ENCODE peak calls at places on chromosomes 2 and 18, in four cellular contexts. L is fibroblast of lung, K is coronary artery, V is stomach. N is an unnamed sample.

GRCh38 chr2:57759822-57760300 is 286.7 kb upstream of the VRK2 start:
- DNase-seq in L (peak; percentile 73), V (peak; percentile 86), K (peak; percentile 86), N (peak; percentile 65)

GRCh38 chr18:56721491-56721890 is 70.3 kb downstream of the WDR7 start:
- DNase-seq in V (no peak), K (no peak), L (no peak), N (no peak)

GRCh38 chr2:236163483-236164200 is 4.5 kb downstream of the GBX2 start:
- DNase-seq in K (peak; percentile 28), V (no peak), L (no peak), N (no peak)

GRCh38 chr2:163834841-163835240 is 99.0 kb upstream of the FIGN start:
- DNase-seq in V (no peak), K (no peak), L (no peak), N (no peak)

GRCh38 chr2:15134957-15135356 is 426.2 kb downstream of the NBAS start:
- DNase-seq in K (no peak), L (no peak), V (no peak), N (no peak)

GRCh38 chr2:125837108-125837507 is 818.9 kb upstream of the GYPC start:
- DNase-seq in L (no peak), K (no peak), V (no peak), N (no peak)

GRCh38 chr2:145753966-145754365 is 1234.0 kb upstream of the ZEB2 start:
- DNase-seq in V (no peak), K (no peak), L (no peak), N (no peak)

GRCh38 chr18:54240629-54241107 is 16.2 kb upstream of the MBD2 start:
- DNase-seq in L (peak; percentile 19), K (peak; percentile 76), V (no peak), N (no peak)

GRCh38 chr2:209985879-209986278 is 16.6 kb upstream of the RPE start:
- DNase-seq in V (no peak), L (no peak), K (no peak), N (no peak)

GRCh38 chr2:38653715-38654494 is 12.0 kb upstream of the GALM start:
- DNase-seq in V (no peak), L (no peak), K (no peak), N (peak; percentile 47)

GRCh38 chr18:13405305-13406038 is 186.9 kb downstream of the LDLRAD4 start:
- DNase-seq in L (no peak), V (no peak), K (no peak), N (no peak)

GRCh38 chr2:119198267-119198840 is 25.3 kb upstream of the STEAP3 start:
- DNase-seq in K (no peak), V (no peak), L (peak; percentile 15), N (no peak)

GRCh38 chr2:186644791-186645190 is 49.1 kb upstream of the FAM171B start:
- DNase-seq in L (no peak), V (no peak), K (no peak), N (no peak)

GRCh38 chr18:39839782-39840181 is 2115.3 kb upstream of the PIK3C3 start:
- DNase-seq in V (no peak), L (peak; percentile 30), K (no peak), N (no peak)

GRCh38 chr18:24734058-24734457 is 273.6 kb downstream of the HRH4 start:
- DNase-seq in V (no peak), K (no peak), L (peak; percentile 16), N (no peak)

GRCh38 chr2:39851691-39852110 is 72.6 kb upstream of the THUMPD2 start:
- DNase-seq in V (no peak), L (peak; percentile 70), K (no peak), N (no peak)

GRCh38 chr2:239953418-239954061 is 71.6 kb downstream of the NDUFA10 start:
- DNase-seq in K (peak; percentile 87), V (no peak), L (peak; percentile 40), N (no peak)

GRCh38 chr2:1245193-1245592 is 168.1 kb upstream of the TPO start:
- DNase-seq in L (no peak), V (no peak), K (no peak), N (no peak)

GRCh38 chr18:12283256-12283655 is 24.8 kb upstream of the TUBB6 start:
- DNase-seq in K (no peak), V (no peak), L (peak; percentile 34), N (no peak)

GRCh38 chr18:13447621-13448020 is 229.1 kb downstream of the LDLRAD4 start:
- DNase-seq in K (peak; percentile 79), L (peak; percentile 29), V (no peak), N (no peak)

GRCh38 chr2:217650229-217650628 is 352.6 kb downstream of the TNS1 start:
- DNase-seq in V (no peak), K (no peak), L (no peak), N (no peak)

GRCh38 chr2:217654173-217654572 is 348.6 kb downstream of the TNS1 start:
- DNase-seq in K (no peak), L (no peak), V (no peak), N (no peak)

GRCh38 chr2:217653240-217653639 is 349.6 kb downstream of the TNS1 start:
- DNase-seq in K (peak; percentile 91), L (peak; percentile 72), V (no peak), N (no peak)

GRCh38 chr2:217650716-217651360 is 352.0 kb downstream of the TNS1 start:
- DNase-seq in L (peak; percentile 64), V (no peak), K (no peak), N (no peak)

DNA sequence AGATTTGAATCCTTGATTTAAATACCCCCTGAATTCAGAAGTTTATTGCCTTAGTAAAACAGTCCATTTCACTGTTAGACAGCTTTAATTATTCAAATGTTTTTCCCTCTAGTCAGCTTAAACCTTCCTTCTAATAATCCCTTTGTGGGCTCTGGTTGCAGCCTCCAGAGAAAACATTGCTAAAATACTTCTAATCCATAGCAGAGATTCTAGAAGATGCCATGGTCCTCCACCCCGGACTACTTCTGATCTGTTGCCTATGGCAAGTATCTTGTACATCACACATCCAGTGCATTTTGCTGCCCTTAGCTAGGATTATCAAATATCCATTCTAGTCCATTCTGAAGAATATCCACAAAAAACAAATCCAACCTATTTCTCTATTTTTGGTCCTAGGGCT is 350.0 kb downstream of the TNS1 start:
- DNase-seq in L (no peak), V (no peak), K (no peak), N (no peak)
- H3K27ac ChIP-seq in L (no peak overlapping the region), V (no peak overlapping the region), K (peak overlapping the region; percentile 81), N (no peak overlapping the region)

GRCh38 chr2:134351899-134352298 is 98.0 kb downstream of the MGAT5 start:
- DNase-seq in K (no peak), V (no peak), L (no peak), N (no peak)
- TF ChIP-seq CTCF in K (no peak), V (no peak), L (no peak), N (no peak)

DNA sequence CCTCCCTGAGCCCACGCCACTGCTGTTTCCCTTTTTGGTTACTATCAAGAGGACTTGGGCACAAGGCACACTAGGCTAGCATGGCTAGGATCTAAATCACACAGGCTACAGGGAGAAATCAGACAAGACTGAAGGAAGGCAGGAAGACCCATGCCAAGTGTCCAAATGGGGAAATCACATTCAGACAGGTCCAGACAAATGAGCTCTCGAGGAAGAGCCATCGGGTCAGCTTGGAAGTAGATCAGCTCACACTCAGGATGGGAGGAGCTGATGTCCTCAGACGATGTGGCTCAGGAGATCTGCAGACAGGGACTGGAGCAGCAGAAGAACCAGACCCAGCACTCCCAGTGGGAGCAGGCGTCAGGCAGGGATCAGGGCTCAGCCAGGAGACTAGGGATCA is 113.2 kb downstream of the COL6A3 start:
- DNase-seq in V (no peak), L (no peak), K (no peak), N (no peak)
- H3K27ac ChIP-seq in V (no peak overlapping the region), L (peak overlapping the region; percentile 49), K (no peak overlapping the region), N (no peak overlapping the region)

DNA sequence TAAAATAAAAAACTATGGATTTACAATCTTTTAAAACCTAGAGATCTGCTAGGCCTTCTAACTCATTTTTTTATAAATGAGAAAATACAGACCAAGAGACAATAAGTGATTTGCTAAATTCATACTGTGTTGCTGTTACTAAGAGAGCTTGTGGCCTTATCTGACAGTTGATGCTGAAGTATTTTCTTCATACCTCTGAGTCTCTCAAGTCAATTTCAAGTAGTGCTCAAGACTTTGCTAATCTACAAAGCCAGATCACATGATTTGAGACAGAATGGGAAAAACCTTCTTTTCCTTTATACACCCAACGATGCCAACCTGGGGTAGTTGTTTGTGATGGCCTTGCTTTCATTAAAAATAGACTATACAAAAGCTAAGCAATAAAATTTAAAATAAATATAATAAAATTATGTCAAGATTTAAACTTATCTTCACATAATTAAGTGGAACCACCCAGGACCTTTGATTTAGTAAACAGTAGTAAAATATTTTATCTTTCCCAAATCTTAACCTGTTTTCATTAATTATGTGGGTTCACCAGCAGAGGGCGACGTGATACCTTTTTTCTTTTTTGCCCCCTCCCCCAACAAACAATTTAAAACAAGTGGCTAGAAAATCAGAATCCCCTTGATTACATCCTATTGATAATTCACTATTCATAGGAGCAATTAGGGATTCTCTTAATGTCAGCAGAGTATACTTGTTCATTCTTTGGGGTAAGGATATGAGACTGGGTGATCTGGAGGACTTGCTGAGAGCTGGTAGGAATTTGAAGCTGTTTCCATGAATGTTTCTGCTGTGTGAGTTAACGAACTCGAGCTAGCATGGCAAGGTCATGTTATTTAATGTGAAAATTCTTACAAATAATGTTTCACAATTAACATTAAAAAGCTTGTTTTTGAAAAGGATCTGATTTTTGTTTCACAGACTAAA is 49.6 kb upstream of the SLC5A7 start:
- DNase-seq in L (no peak), K (no peak), V (no peak), N (no peak)
- TF ChIP-seq CTCF in L (peak; percentile 21), K (no peak), V (peak; percentile 43), N (peak; percentile 9)

DNA sequence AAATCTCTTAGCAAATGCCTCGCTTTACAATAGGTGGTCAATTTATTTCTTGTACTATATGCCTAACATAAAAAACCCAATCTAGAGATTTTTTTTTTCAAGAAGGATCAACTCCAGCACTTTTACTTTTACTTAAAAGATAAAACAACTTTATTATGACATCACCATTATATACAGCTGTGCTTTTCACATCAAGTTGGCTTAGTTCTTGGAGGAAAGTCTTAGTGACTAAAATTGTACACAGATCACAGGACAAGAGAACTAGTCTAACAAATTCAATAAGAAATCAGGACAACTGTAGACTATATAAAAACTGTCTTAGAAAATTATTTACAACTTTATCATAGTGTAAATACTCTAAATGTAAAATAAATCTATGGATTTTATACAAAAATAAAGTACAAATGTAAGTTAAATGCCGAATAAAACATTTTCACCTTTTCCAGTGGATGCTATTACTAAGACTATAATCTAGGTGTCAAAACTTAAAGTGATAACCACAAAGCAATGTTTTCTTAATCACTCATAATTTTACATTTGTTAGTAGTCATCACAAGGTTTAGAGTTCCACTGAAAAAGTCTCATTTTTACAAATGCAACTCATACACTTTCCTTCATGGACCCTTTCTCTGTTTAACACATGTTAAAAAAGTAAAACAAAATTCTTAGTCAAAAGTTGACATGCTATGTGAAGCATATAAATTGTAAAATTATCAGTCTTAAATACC is 5.4 kb upstream of the CD302 start:
- DNase-seq in L (no peak), V (no peak), K (no peak), N (no peak)
- H3K27ac ChIP-seq in L (no peak overlapping the region), V (no peak overlapping the region), K (no peak overlapping the region), N (no peak overlapping the region)

N was measured in CD4-positive, alpha-beta T cell.